ENCODE peak calls at places on chromosomes 3 and 15, in ten cellular contexts. I, R, T, A, Y, E, B, O, S and H are unnamed samples.

GRCh38 chr3:146801492-146801891 is 196.3 kb upstream of the PLSCR5 start:
- DNase-seq in I (no peak), R (no peak), T (no peak), A (no peak), Y (no peak), E (no peak), B (no peak), O (no peak), S (no peak), H (no peak)

GRCh38 chr3:141972394-141972793 is 96.0 kb downstream of the ATP1B3 start:
- DNase-seq in I (no peak), R (no peak), T (no peak), A (no peak), Y (no peak), E (no peak), B (no peak), O (no peak), S (no peak), H (no peak)

GRCh38 chr3:148847351-148847750 is 17.7 kb upstream of the CPA3 start:
- DNase-seq in I (no peak), R (no peak), T (no peak), A (no peak), Y (no peak), E (no peak), B (no peak), O (no peak), S (no peak), H (peak)

GRCh38 chr3:27544372-27544865 is 60.2 kb upstream of the SLC4A7 start:
- DNase-seq in I (no peak), R (no peak), T (no peak), A (no peak), Y (no peak), E (no peak), B (no peak), O (no peak), S (no peak), H (peak)

GRCh38 chr3:18789734-18790133 is 358.6 kb upstream of the KCNH8 start:
- DNase-seq in I (no peak), R (no peak), T (no peak), A (no peak), Y (no peak), E (no peak), B (no peak), O (no peak), S (no peak), H (no peak)

GRCh38 chr15:63135281-63135680 is 13.6 kb downstream of the LACTB start:
- DNase-seq in I (no peak), R (no peak), T (no peak), A (no peak), Y (no peak), E (no peak), B (no peak), O (no peak), S (no peak), H (no peak)

GRCh38 chr15:83570756-83571155 is 83.2 kb upstream of the ADAMTSL3 start:
- DNase-seq in I (no peak), R (no peak), T (no peak), A (no peak), Y (no peak), E (no peak), B (peak), O (no peak), S (no peak), H (no peak)

GRCh38 chr15:69000725-69001503 is 13.6 kb upstream of the NOX5 start:
- DNase-seq in I (no peak), R (no peak), T (no peak), A (no peak), Y (no peak), E (no peak), B (no peak), O (no peak), S (no peak), H (no peak)

GRCh38 chr15:71588746-71589145 is 221.6 kb upstream of the NR2E3 start:
- DNase-seq in I (no peak), R (no peak), T (no peak), A (no peak), Y (no peak), E (no peak), B (peak), O (no peak), S (no peak), H (peak)